ENCODE peak calls at places on chromosomes 1 and 21, in five cellular contexts. M is erythroblast, G is esophagus squamous epithelium, F is lower leg skin, X is thyroid gland. N is an unnamed sample.

GRCh38 chr1:1281533-1282321 is 1.5 kb downstream of the SCNN1D start:
- DNase-seq in M (no peak), G (no peak), F (no peak), X (peak; percentile 92), N (peak; percentile 73)

GRCh38 chr1:199422206-199422605 is 605.3 kb upstream of the NR5A2 start:
- DNase-seq in M (no peak), G (no peak), F (no peak), X (no peak), N (no peak)

GRCh38 chr1:100896481-100896982 is 642 bp downstream of the SLC30A7 start:
- DNase-seq in M (peak; percentile 89), G (peak; percentile 6), F (peak; percentile 16), X (peak; percentile 9), N (peak; percentile 7)

GRCh38 chr1:1943834-1944570 is 24.9 kb upstream of the TMEM52 start:
- DNase-seq in M (peak; percentile 27), G (no peak), F (no peak), X (peak; percentile 57), N (peak; percentile 22)

GRCh38 chr1:246934777-246935176 is 3.0 kb upstream of the AHCTF1 start:
- DNase-seq in M (no peak), G (no peak), F (no peak), X (no peak), N (no peak)

GRCh38 chr1:241950390-241950789 is 7.2 kb upstream of the BECN2 start:
- DNase-seq in M (no peak), G (no peak), F (no peak), X (no peak), N (no peak)

GRCh38 chr1:27314169-27314568 is 7.8 kb upstream of the TMEM222 start:
- DNase-seq in M (no peak), G (no peak), F (no peak), X (no peak), N (no peak)

GRCh38 chr1:59013276-59013927 is 229.6 kb upstream of the JUN start:
- DNase-seq in M (no peak), G (no peak), F (peak; percentile 43), X (peak; percentile 74), N (peak; percentile 70)

GRCh38 chr1:167165948-167166702 is 54.6 kb upstream of the POU2F1 start:
- DNase-seq in M (no peak), G (no peak), F (no peak), X (no peak), N (peak; percentile 29)

GRCh38 chr21:37214952-37215351 is 52.2 kb downstream of the VPS26C start:
- DNase-seq in M (no peak), G (no peak), F (no peak), X (no peak), N (no peak)

GRCh38 chr1:19179597-19180271 is 30.3 kb downstream of the UBR4 start:
- DNase-seq in M (peak; percentile 83), G (no peak), F (no peak), X (no peak), N (peak; percentile 28)

GRCh38 chr1:9008236-9008635 is 18.0 kb downstream of the SLC2A7 start:
- DNase-seq in M (no peak), G (no peak), F (no peak), X (no peak), N (no peak)

GRCh38 chr1:182111496-182111895 is 50.0 kb upstream of the ZNF648 start:
- DNase-seq in M (no peak), G (no peak), F (peak; percentile 69), X (peak; percentile 84), N (no peak)

GRCh38 chr1:153390938-153391710 is at the start of gene S100A8:
- DNase-seq in M (no peak), G (no peak), F (peak; percentile 63), X (peak; percentile 20), N (peak; percentile 19)

GRCh38 chr1:29875557-29876028 is 639.3 kb downstream of the PTPRU start:
- DNase-seq in M (no peak), G (no peak), F (no peak), X (no peak), N (no peak)

GRCh38 chr1:13646533-13646932 is 53.5 kb upstream of the PRDM2 start:
- DNase-seq in M (no peak), G (no peak), F (no peak), X (no peak), N (no peak)

GRCh38 chr1:9746211-9746610 is 77.6 kb downstream of the CLSTN1 start:
- DNase-seq in M (no peak), G (no peak), F (no peak), X (no peak), N (no peak)

GRCh38 chr1:68384321-68384813 is 65.4 kb downstream of the RPE65 start:
- DNase-seq in M (no peak), G (no peak), F (peak; percentile 25), X (no peak), N (no peak)

GRCh38 chr1:230772457-230773395 is 25.5 kb downstream of the CAPN9 start:
- DNase-seq in M (no peak), G (no peak), F (no peak), X (peak; percentile 59), N (peak; percentile 67)

GRCh38 chr1:15418811-15419515 is 9.3 kb downstream of the EFHD2 start:
- DNase-seq in M (no peak), G (no peak), F (no peak), X (peak; percentile 83), N (no peak)

GRCh38 chr1:13732971-13733667 is 33.1 kb downstream of the PRDM2 start:
- DNase-seq in M (no peak), G (no peak), F (no peak), X (no peak), N (no peak)

GRCh38 chr1:82485591-82486369 is 685.0 kb downstream of the ADGRL2 start:
- DNase-seq in M (no peak), G (no peak), F (peak; percentile 47), X (peak; percentile 52), N (peak; percentile 6)

GRCh38 chr1:228166170-228166936 is 749 bp downstream of the IBA57 start:
- DNase-seq in M (peak; percentile 89), G (no peak), F (peak; percentile 80), X (peak; percentile 64), N (peak; percentile 69)
- TF ChIP-seq POLR2A in M (no peak), G (no peak), F (no peak), X (no peak), N (no peak)

DNA sequence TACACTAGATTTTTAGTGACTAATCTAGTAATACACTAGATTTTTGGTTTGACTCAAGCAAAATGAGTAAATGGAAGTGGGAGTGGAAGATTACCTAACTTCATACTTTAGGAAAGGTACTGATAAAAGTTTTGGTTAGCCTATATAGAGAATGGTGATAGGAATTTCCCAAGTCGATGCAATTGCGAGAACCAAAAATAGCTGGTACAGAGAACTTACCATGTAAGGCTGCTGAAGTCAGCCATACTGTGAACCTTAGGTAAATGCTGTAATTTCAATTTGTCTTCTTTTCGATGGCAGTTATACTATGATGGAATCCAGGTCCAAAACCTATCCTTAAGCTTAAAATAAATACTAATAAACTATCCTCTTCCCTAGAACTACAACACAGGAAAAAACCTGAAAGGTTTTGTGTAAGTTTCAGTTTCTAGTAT is 4.6 kb downstream of the PNRC2 start:
- DNase-seq in M (no peak), G (no peak), F (no peak), X (no peak), N (no peak)
- TF ChIP-seq POLR2A in M (no peak), G (no peak), F (no peak), X (no peak), N (no peak)

GRCh38 chr1:220954321-220954720 is 75.1 kb downstream of the HLX start:
- DNase-seq in M (no peak), G (no peak), F (no peak), X (no peak), N (no peak)

GRCh38 chr1:220952941-220953340 is 73.7 kb downstream of the HLX start:
- DNase-seq in M (no peak), G (no peak), F (no peak), X (no peak), N (no peak)

DNA sequence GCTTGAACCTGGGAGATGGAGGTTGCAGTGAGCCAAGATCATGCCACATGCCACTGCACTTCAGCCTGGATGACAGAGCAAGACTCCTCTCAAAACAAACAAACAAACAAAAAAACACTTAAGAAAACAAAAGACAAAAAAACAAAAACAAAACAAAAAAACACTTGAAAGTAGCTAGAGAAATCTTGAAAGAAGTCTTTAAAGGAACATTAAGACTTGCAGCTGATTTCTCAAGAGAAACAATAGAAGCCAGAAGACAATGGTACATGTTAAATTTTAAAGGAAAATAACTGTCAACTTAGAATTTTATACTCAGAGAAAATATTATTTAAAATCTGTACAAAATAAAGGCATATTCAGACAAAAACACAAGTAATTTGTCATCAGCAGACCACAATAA is 71.3 kb downstream of the HLX start:
- DNase-seq in M (no peak), G (no peak), F (no peak), X (no peak), N (no peak)
- TF ChIP-seq POLR2A in M (no peak), G (no peak), F (no peak), X (no peak), N (no peak)

GRCh38 chr1:23483327-23484252 is at the start of gene ASAP3:
- DNase-seq in M (no peak), G (no peak), F (peak; percentile 30), X (peak; percentile 64), N (peak; percentile 45)
- TF ChIP-seq POLR2A in M (no peak), G (no peak), F (no peak), X (peak; percentile 77), N (peak; percentile 72)

DNA sequence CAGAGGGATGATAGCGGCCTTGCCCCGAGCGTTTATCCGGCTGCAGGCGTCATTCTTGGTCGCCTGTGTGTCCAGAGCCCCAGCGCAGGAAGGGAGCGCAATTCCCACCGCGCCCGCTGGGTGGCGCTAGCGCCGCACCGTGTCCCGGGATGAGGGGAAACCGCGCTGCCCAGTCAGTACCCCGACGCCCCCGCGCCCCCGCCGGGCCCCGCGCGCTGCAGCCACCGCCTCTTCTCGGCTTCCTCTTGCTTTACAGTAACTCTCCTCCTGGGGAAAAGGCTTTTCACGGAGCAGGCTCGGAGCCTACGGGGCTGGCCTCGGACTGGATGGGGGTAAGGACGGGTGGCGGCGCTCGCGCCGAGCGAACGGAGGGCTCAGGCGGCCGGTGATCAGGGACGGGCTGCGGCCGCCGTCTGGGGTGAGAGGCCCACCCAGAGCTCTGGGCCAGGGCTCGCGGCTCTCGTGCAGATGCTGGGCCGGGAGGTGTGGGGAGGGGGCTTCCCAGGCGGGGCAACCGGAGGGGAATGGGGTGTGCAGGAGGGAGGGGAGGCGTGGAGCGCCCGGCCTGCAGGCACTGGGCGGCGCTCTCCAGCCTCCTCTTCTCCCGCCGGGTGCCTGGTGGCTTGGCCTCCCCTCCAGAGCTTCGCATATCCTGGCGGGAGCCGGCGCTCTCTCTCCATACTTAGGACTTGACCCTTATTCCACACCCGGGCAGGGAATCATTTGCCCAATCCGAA is 29.8 kb downstream of the TEX35 start:
- DNase-seq in M (peak; percentile 86), G (peak; percentile 39), F (peak; percentile 85), X (peak; percentile 87), N (peak; percentile 80)
- TF ChIP-seq POLR2A in M (peak; percentile 35), G (no peak), F (no peak), X (no peak), N (no peak)